ENCODE peak calls at places on chromosomes 5 and 9, in eight cellular contexts. One of them, this sample, is unnamed.

GRCh38 chr9:130835441-130836298 is 616 bp downstream of the ABL1 start:
- DNase-seq in RWPE1: peak
- DNase-seq in activated naive CD8-positive, alpha-beta T cell treated with anti-CD3 and anti-CD28 coated beads, Interleukin-2, amount 10 ng/mL, durations not matched to agents 7 days and 5 days: peak
- DNase-seq in ELR: peak
- DNase-seq in NCI-H345: peak
- DNase-seq in Calu3: peak
- DNase-seq in A549: peak
- DNase-seq in stromal cell of bone marrow: no peak
- DNase-seq in this sample: no peak

GRCh38 chr9:445033-445432 is 230.4 kb downstream of the DOCK8 start:
- DNase-seq in NCI-H345: no peak
- DNase-seq in Calu3: no peak
- DNase-seq in RWPE1: no peak
- DNase-seq in ELR: no peak
- DNase-seq in stromal cell of bone marrow: no peak
- DNase-seq in activated naive CD8-positive, alpha-beta T cell treated with anti-CD3 and anti-CD28 coated beads, Interleukin-2, amount 10 ng/mL, durations not matched to agents 7 days and 5 days: no peak
- DNase-seq in A549: no peak
- DNase-seq in this sample: no peak

GRCh38 chr5:121783700-121784099 is 68.0 kb upstream of the FTMT start:
- DNase-seq in stromal cell of bone marrow: no peak
- DNase-seq in Calu3: no peak
- DNase-seq in A549: no peak
- DNase-seq in ELR: no peak
- DNase-seq in activated naive CD8-positive, alpha-beta T cell treated with anti-CD3 and anti-CD28 coated beads, Interleukin-2, amount 10 ng/mL, durations not matched to agents 7 days and 5 days: no peak
- DNase-seq in NCI-H345: no peak
- DNase-seq in RWPE1: no peak
- DNase-seq in this sample: no peak

GRCh38 chr5:137737349-137738256 is 1.7 kb upstream of the KLHL3 start:
- DNase-seq in A549: no peak
- DNase-seq in activated naive CD8-positive, alpha-beta T cell treated with anti-CD3 and anti-CD28 coated beads, Interleukin-2, amount 10 ng/mL, durations not matched to agents 7 days and 5 days: peak
- DNase-seq in stromal cell of bone marrow: no peak
- DNase-seq in ELR: peak
- DNase-seq in RWPE1: no peak
- DNase-seq in Calu3: peak
- DNase-seq in NCI-H345: no peak
- DNase-seq in this sample: no peak

GRCh38 chr5:28580616-28581015 is 1542.2 kb upstream of the CDH9 start:
- DNase-seq in RWPE1: no peak
- DNase-seq in A549: no peak
- DNase-seq in ELR: peak
- DNase-seq in NCI-H345: no peak
- DNase-seq in activated naive CD8-positive, alpha-beta T cell treated with anti-CD3 and anti-CD28 coated beads, Interleukin-2, amount 10 ng/mL, durations not matched to agents 7 days and 5 days: no peak
- DNase-seq in Calu3: no peak
- DNase-seq in stromal cell of bone marrow: peak
- DNase-seq in this sample: no peak

GRCh38 chr9:73269430-73270101 is 117.9 kb downstream of the ANXA1 start:
- DNase-seq in Calu3: no peak
- DNase-seq in stromal cell of bone marrow: peak
- DNase-seq in activated naive CD8-positive, alpha-beta T cell treated with anti-CD3 and anti-CD28 coated beads, Interleukin-2, amount 10 ng/mL, durations not matched to agents 7 days and 5 days: no peak
- DNase-seq in ELR: peak
- DNase-seq in RWPE1: no peak
- DNase-seq in NCI-H345: no peak
- DNase-seq in A549: peak
- DNase-seq in this sample: no peak

GRCh38 chr9:123550012-123550411 is 194.0 kb downstream of the CRB2 start:
- DNase-seq in RWPE1: no peak
- DNase-seq in NCI-H345: peak
- DNase-seq in A549: no peak
- DNase-seq in Calu3: no peak
- DNase-seq in ELR: no peak
- DNase-seq in stromal cell of bone marrow: no peak
- DNase-seq in activated naive CD8-positive, alpha-beta T cell treated with anti-CD3 and anti-CD28 coated beads, Interleukin-2, amount 10 ng/mL, durations not matched to agents 7 days and 5 days: no peak
- DNase-seq in this sample: no peak

GRCh38 chr9:138100711-138101349 is 223.2 kb downstream of the CACNA1B start:
- DNase-seq in activated naive CD8-positive, alpha-beta T cell treated with anti-CD3 and anti-CD28 coated beads, Interleukin-2, amount 10 ng/mL, durations not matched to agents 7 days and 5 days: no peak
- DNase-seq in A549: no peak
- DNase-seq in RWPE1: no peak
- DNase-seq in NCI-H345: no peak
- DNase-seq in Calu3: no peak
- DNase-seq in stromal cell of bone marrow: no peak
- DNase-seq in ELR: no peak
- DNase-seq in this sample: no peak

GRCh38 chr5:74762599-74762998 is 4.3 kb downstream of the GFM2 start:
- DNase-seq in activated naive CD8-positive, alpha-beta T cell treated with anti-CD3 and anti-CD28 coated beads, Interleukin-2, amount 10 ng/mL, durations not matched to agents 7 days and 5 days: no peak
- DNase-seq in stromal cell of bone marrow: peak
- DNase-seq in RWPE1: peak
- DNase-seq in Calu3: peak
- DNase-seq in A549: peak
- DNase-seq in NCI-H345: no peak
- DNase-seq in ELR: peak
- DNase-seq in this sample: peak

GRCh38 chr5:149162401-149163084 is 21.2 kb downstream of the ABLIM3 start:
- DNase-seq in Calu3: peak
- DNase-seq in activated naive CD8-positive, alpha-beta T cell treated with anti-CD3 and anti-CD28 coated beads, Interleukin-2, amount 10 ng/mL, durations not matched to agents 7 days and 5 days: no peak
- DNase-seq in A549: no peak
- DNase-seq in stromal cell of bone marrow: no peak
- DNase-seq in NCI-H345: no peak
- DNase-seq in ELR: peak
- DNase-seq in RWPE1: peak
- DNase-seq in this sample: no peak

GRCh38 chr9:87865626-87866025 is 17.1 kb upstream of the SPATA31E1 start:
- DNase-seq in A549: peak
- DNase-seq in ELR: peak
- DNase-seq in Calu3: no peak
- DNase-seq in RWPE1: no peak
- DNase-seq in NCI-H345: no peak
- DNase-seq in activated naive CD8-positive, alpha-beta T cell treated with anti-CD3 and anti-CD28 coated beads, Interleukin-2, amount 10 ng/mL, durations not matched to agents 7 days and 5 days: no peak
- DNase-seq in stromal cell of bone marrow: no peak
- DNase-seq in this sample: no peak

GRCh38 chr9:76298497-76299144 is 95.6 kb downstream of the RFK start:
- DNase-seq in activated naive CD8-positive, alpha-beta T cell treated with anti-CD3 and anti-CD28 coated beads, Interleukin-2, amount 10 ng/mL, durations not matched to agents 7 days and 5 days: no peak
- DNase-seq in stromal cell of bone marrow: no peak
- DNase-seq in ELR: no peak
- DNase-seq in NCI-H345: peak
- DNase-seq in A549: no peak
- DNase-seq in RWPE1: peak
- DNase-seq in Calu3: no peak
- DNase-seq in this sample: no peak

GRCh38 chr5:9523090-9523813 is 22.6 kb downstream of the SEMA5A start:
- DNase-seq in activated naive CD8-positive, alpha-beta T cell treated with anti-CD3 and anti-CD28 coated beads, Interleukin-2, amount 10 ng/mL, durations not matched to agents 7 days and 5 days: no peak
- DNase-seq in NCI-H345: peak
- DNase-seq in stromal cell of bone marrow: no peak
- DNase-seq in Calu3: no peak
- DNase-seq in A549: no peak
- DNase-seq in RWPE1: no peak
- DNase-seq in ELR: peak
- DNase-seq in this sample: no peak

GRCh38 chr9:127455299-127455992 is 4.1 kb downstream of the LRSAM1 start:
- DNase-seq in ELR: peak
- DNase-seq in RWPE1: no peak
- DNase-seq in A549: peak
- DNase-seq in stromal cell of bone marrow: no peak
- DNase-seq in NCI-H345: no peak
- DNase-seq in Calu3: peak
- DNase-seq in activated naive CD8-positive, alpha-beta T cell treated with anti-CD3 and anti-CD28 coated beads, Interleukin-2, amount 10 ng/mL, durations not matched to agents 7 days and 5 days: no peak
- DNase-seq in this sample: no peak

GRCh38 chr5:175013251-175013650 is 288.9 kb downstream of the MSX2 start:
- DNase-seq in Calu3: no peak
- DNase-seq in NCI-H345: no peak
- DNase-seq in ELR: no peak
- DNase-seq in activated naive CD8-positive, alpha-beta T cell treated with anti-CD3 and anti-CD28 coated beads, Interleukin-2, amount 10 ng/mL, durations not matched to agents 7 days and 5 days: no peak
- DNase-seq in stromal cell of bone marrow: no peak
- DNase-seq in A549: no peak
- DNase-seq in RWPE1: no peak
- DNase-seq in this sample: no peak

GRCh38 chr5:168624850-168625357 is 45.7 kb upstream of the PANK3 start:
- DNase-seq in NCI-H345: no peak
- DNase-seq in activated naive CD8-positive, alpha-beta T cell treated with anti-CD3 and anti-CD28 coated beads, Interleukin-2, amount 10 ng/mL, durations not matched to agents 7 days and 5 days: no peak
- DNase-seq in RWPE1: no peak
- DNase-seq in stromal cell of bone marrow: no peak
- DNase-seq in A549: no peak
- DNase-seq in ELR: no peak
- DNase-seq in Calu3: no peak
- DNase-seq in this sample: no peak

GRCh38 chr5:74870299-74871067 is 4.3 kb upstream of the FAM169A start:
- DNase-seq in NCI-H345: no peak
- DNase-seq in activated naive CD8-positive, alpha-beta T cell treated with anti-CD3 and anti-CD28 coated beads, Interleukin-2, amount 10 ng/mL, durations not matched to agents 7 days and 5 days: no peak
- DNase-seq in Calu3: no peak
- DNase-seq in ELR: peak
- DNase-seq in stromal cell of bone marrow: no peak
- DNase-seq in A549: no peak
- DNase-seq in RWPE1: no peak
- DNase-seq in this sample: peak

GRCh38 chr5:132622608-132623007 is 35.4 kb upstream of the IL13 start:
- DNase-seq in Calu3: no peak
- DNase-seq in NCI-H345: no peak
- DNase-seq in activated naive CD8-positive, alpha-beta T cell treated with anti-CD3 and anti-CD28 coated beads, Interleukin-2, amount 10 ng/mL, durations not matched to agents 7 days and 5 days: no peak
- DNase-seq in ELR: no peak
- DNase-seq in RWPE1: no peak
- DNase-seq in stromal cell of bone marrow: no peak
- DNase-seq in A549: no peak
- DNase-seq in this sample: no peak

GRCh38 chr5:106415541-106415940 is 1255.2 kb downstream of the EFNA5 start:
- DNase-seq in NCI-H345: no peak
- DNase-seq in stromal cell of bone marrow: no peak
- DNase-seq in RWPE1: peak
- DNase-seq in Calu3: peak
- DNase-seq in A549: no peak
- DNase-seq in ELR: peak
- DNase-seq in activated naive CD8-positive, alpha-beta T cell treated with anti-CD3 and anti-CD28 coated beads, Interleukin-2, amount 10 ng/mL, durations not matched to agents 7 days and 5 days: no peak
- DNase-seq in this sample: peak

This sample was measured in AG09309.